ENCODE peak calls at places on chromosomes 11 and 22, in eight cellular contexts. One of them, this sample, is unnamed. For H3K4me1, the result is how much of the 10 kb centered on the place peaks cover.

GRCh38 chr22:27397948-27398330 is 403.6 kb downstream of the MN1 start:
- DNase-seq in upper lobe of right lung: no peak
- DNase-seq in aorta: no peak
- DNase-seq in PC-9: no peak
- DNase-seq in GM23248: peak
- DNase-seq in effector memory CD4-positive, alpha-beta T cell: no peak
- DNase-seq in CD8-positive, alpha-beta memory T cell: no peak
- DNase-seq in ovary: peak
- DNase-seq in this sample: no peak

GRCh38 chr22:43956383-43956782 is 1.1 kb downstream of the SAMM50 start:
- DNase-seq in effector memory CD4-positive, alpha-beta T cell: no peak
- DNase-seq in aorta: no peak
- DNase-seq in PC-9: no peak
- DNase-seq in CD8-positive, alpha-beta memory T cell: no peak
- DNase-seq in GM23248: peak
- DNase-seq in ovary: no peak
- DNase-seq in upper lobe of right lung: no peak
- DNase-seq in this sample: no peak

GRCh38 chr22:29650370-29650769 is 46.9 kb downstream of the NF2 start:
- DNase-seq in PC-9: no peak
- DNase-seq in ovary: no peak
- DNase-seq in CD8-positive, alpha-beta memory T cell: no peak
- DNase-seq in GM23248: no peak
- DNase-seq in aorta: no peak
- DNase-seq in upper lobe of right lung: no peak
- DNase-seq in effector memory CD4-positive, alpha-beta T cell: no peak
- DNase-seq in this sample: no peak

GRCh38 chr11:20315800-20316199 is 47.7 kb upstream of the HTATIP2 start:
- DNase-seq in upper lobe of right lung: no peak
- DNase-seq in aorta: no peak
- DNase-seq in CD8-positive, alpha-beta memory T cell: no peak
- DNase-seq in effector memory CD4-positive, alpha-beta T cell: no peak
- DNase-seq in GM23248: no peak
- DNase-seq in ovary: no peak
- DNase-seq in PC-9: no peak
- DNase-seq in this sample: no peak

GRCh38 chr11:8018742-8019631 is 31.9 kb downstream of the EIF3F start:
- DNase-seq in upper lobe of right lung: peak
- DNase-seq in CD8-positive, alpha-beta memory T cell: peak
- DNase-seq in effector memory CD4-positive, alpha-beta T cell: peak
- DNase-seq in ovary: peak
- DNase-seq in GM23248: peak
- DNase-seq in aorta: peak
- DNase-seq in PC-9: no peak
- DNase-seq in this sample: peak

GRCh38 chr11:67270256-67271211 is 4.3 kb downstream of the GRK2 start:
- DNase-seq in PC-9: no peak
- DNase-seq in upper lobe of right lung: peak
- DNase-seq in aorta: peak
- DNase-seq in effector memory CD4-positive, alpha-beta T cell: no peak
- DNase-seq in GM23248: no peak
- DNase-seq in CD8-positive, alpha-beta memory T cell: peak
- DNase-seq in ovary: no peak
- DNase-seq in this sample: peak

GRCh38 chr11:110165039-110165438 is 71.8 kb downstream of the ZC3H12C start:
- DNase-seq in PC-9: no peak
- DNase-seq in GM23248: no peak
- DNase-seq in upper lobe of right lung: no peak
- DNase-seq in aorta: no peak
- DNase-seq in ovary: no peak
- DNase-seq in effector memory CD4-positive, alpha-beta T cell: no peak
- DNase-seq in CD8-positive, alpha-beta memory T cell: no peak
- DNase-seq in this sample: no peak

GRCh38 chr11:112499153-112499907 is 238.7 kb upstream of the PLET1 start:
- DNase-seq in GM23248: no peak
- DNase-seq in effector memory CD4-positive, alpha-beta T cell: no peak
- DNase-seq in PC-9: no peak
- DNase-seq in ovary: no peak
- DNase-seq in CD8-positive, alpha-beta memory T cell: no peak
- DNase-seq in aorta: no peak
- DNase-seq in upper lobe of right lung: no peak
- DNase-seq in this sample: no peak

GRCh38 chr11:94623120-94623735 is 56.1 kb downstream of the PIWIL4 start:
- DNase-seq in upper lobe of right lung: no peak
- DNase-seq in CD8-positive, alpha-beta memory T cell: peak
- DNase-seq in GM23248: peak
- DNase-seq in PC-9: peak
- DNase-seq in effector memory CD4-positive, alpha-beta T cell: no peak
- DNase-seq in aorta: no peak
- DNase-seq in ovary: no peak
- DNase-seq in this sample: peak

GRCh38 chr11:9169595-9170295 is 78.3 kb upstream of the SCUBE2 start:
- DNase-seq in ovary: no peak
- DNase-seq in effector memory CD4-positive, alpha-beta T cell: no peak
- DNase-seq in GM23248: peak
- DNase-seq in PC-9: no peak
- DNase-seq in aorta: no peak
- DNase-seq in upper lobe of right lung: no peak
- DNase-seq in CD8-positive, alpha-beta memory T cell: no peak
- DNase-seq in this sample: peak

GRCh38 chr22:17084554-17085276 is at the start of gene IL17RA:
- DNase-seq in PC-9: peak
- DNase-seq in effector memory CD4-positive, alpha-beta T cell: peak
- DNase-seq in aorta: peak
- DNase-seq in CD8-positive, alpha-beta memory T cell: peak
- DNase-seq in ovary: peak
- DNase-seq in GM23248: peak
- DNase-seq in upper lobe of right lung: peak
- DNase-seq in this sample: peak

GRCh38 chr22:22351366-22351765 is 106.8 kb downstream of the VPREB1 start:
- DNase-seq in upper lobe of right lung: no peak
- DNase-seq in ovary: no peak
- DNase-seq in aorta: no peak
- DNase-seq in PC-9: no peak
- DNase-seq in effector memory CD4-positive, alpha-beta T cell: no peak
- DNase-seq in CD8-positive, alpha-beta memory T cell: no peak
- DNase-seq in GM23248: no peak
- DNase-seq in this sample: no peak

GRCh38 chr22:31588970-31589675 is 72.9 kb downstream of the PISD start:
- DNase-seq in PC-9: no peak
- DNase-seq in upper lobe of right lung: no peak
- DNase-seq in aorta: no peak
- DNase-seq in ovary: no peak
- DNase-seq in effector memory CD4-positive, alpha-beta T cell: no peak
- DNase-seq in CD8-positive, alpha-beta memory T cell: no peak
- DNase-seq in GM23248: no peak
- DNase-seq in this sample: no peak

GRCh38 chr11:116794851-116795250 is 3.2 kb upstream of the APOA5 start:
- DNase-seq in effector memory CD4-positive, alpha-beta T cell: no peak
- DNase-seq in aorta: no peak
- DNase-seq in ovary: no peak
- DNase-seq in PC-9: no peak
- DNase-seq in upper lobe of right lung: no peak
- DNase-seq in CD8-positive, alpha-beta memory T cell: no peak
- DNase-seq in GM23248: no peak
- DNase-seq in this sample: no peak

GRCh38 chr22:29233503-29233902 is 27.8 kb downstream of the EMID1 start:
- DNase-seq in upper lobe of right lung: no peak
- DNase-seq in GM23248: no peak
- DNase-seq in effector memory CD4-positive, alpha-beta T cell: no peak
- DNase-seq in aorta: no peak
- DNase-seq in ovary: no peak
- DNase-seq in CD8-positive, alpha-beta memory T cell: no peak
- DNase-seq in PC-9: no peak
- DNase-seq in this sample: no peak

GRCh38 chr11:97269527-97269926 is 879.7 kb downstream of the JRKL start:
- DNase-seq in aorta: no peak
- DNase-seq in PC-9: no peak
- DNase-seq in CD8-positive, alpha-beta memory T cell: no peak
- DNase-seq in upper lobe of right lung: no peak
- DNase-seq in effector memory CD4-positive, alpha-beta T cell: no peak
- DNase-seq in GM23248: peak
- DNase-seq in ovary: no peak
- DNase-seq in this sample: no peak

GRCh38 chr11:114738954-114739353 is 60.6 kb downstream of the NXPE2 start:
- DNase-seq in CD8-positive, alpha-beta memory T cell: peak
- DNase-seq in effector memory CD4-positive, alpha-beta T cell: no peak
- DNase-seq in PC-9: no peak
- DNase-seq in ovary: no peak
- DNase-seq in aorta: no peak
- DNase-seq in upper lobe of right lung: no peak
- DNase-seq in GM23248: peak
- DNase-seq in this sample: peak

GRCh38 chr11:122069946-122070345 is 46.1 kb downstream of the BLID start:
- DNase-seq in ovary: peak
- DNase-seq in GM23248: peak
- DNase-seq in PC-9: no peak
- DNase-seq in CD8-positive, alpha-beta memory T cell: no peak
- DNase-seq in aorta: peak
- DNase-seq in upper lobe of right lung: no peak
- DNase-seq in effector memory CD4-positive, alpha-beta T cell: no peak
- DNase-seq in this sample: peak

GRCh38 chr11:123430736-123431356 is 777 bp downstream of the GRAMD1B start:
- DNase-seq in aorta: peak
- DNase-seq in ovary: peak
- DNase-seq in upper lobe of right lung: peak
- DNase-seq in PC-9: peak
- DNase-seq in effector memory CD4-positive, alpha-beta T cell: peak
- DNase-seq in CD8-positive, alpha-beta memory T cell: peak
- DNase-seq in GM23248: peak
- DNase-seq in this sample: peak
- H3K4me1 ChIP-seq in aorta: under half
- H3K4me1 ChIP-seq in ovary: under half
- H3K4me1 ChIP-seq in upper lobe of right lung: under half
- H3K4me1 ChIP-seq in PC-9: under half
- H3K4me1 ChIP-seq in effector memory CD4-positive, alpha-beta T cell: under half
- H3K4me1 ChIP-seq in CD8-positive, alpha-beta memory T cell: under half
- H3K4me1 ChIP-seq in GM23248: under half
- H3K4me1 ChIP-seq in this sample: under half

GRCh38 chr22:49481651-49482399 is 345.8 kb downstream of the BRD1 start:
- DNase-seq in ovary: no peak
- DNase-seq in effector memory CD4-positive, alpha-beta T cell: no peak
- DNase-seq in CD8-positive, alpha-beta memory T cell: no peak
- DNase-seq in aorta: no peak
- DNase-seq in upper lobe of right lung: no peak
- DNase-seq in PC-9: no peak
- DNase-seq in GM23248: no peak
- DNase-seq in this sample: no peak
- H3K4me1 ChIP-seq in ovary: under half
- H3K4me1 ChIP-seq in effector memory CD4-positive, alpha-beta T cell: under half
- H3K4me1 ChIP-seq in CD8-positive, alpha-beta memory T cell: under half
- H3K4me1 ChIP-seq in aorta: under half
- H3K4me1 ChIP-seq in upper lobe of right lung: under half
- H3K4me1 ChIP-seq in PC-9: under half
- H3K4me1 ChIP-seq in GM23248: under half
- H3K4me1 ChIP-seq in this sample: under half

DNA sequence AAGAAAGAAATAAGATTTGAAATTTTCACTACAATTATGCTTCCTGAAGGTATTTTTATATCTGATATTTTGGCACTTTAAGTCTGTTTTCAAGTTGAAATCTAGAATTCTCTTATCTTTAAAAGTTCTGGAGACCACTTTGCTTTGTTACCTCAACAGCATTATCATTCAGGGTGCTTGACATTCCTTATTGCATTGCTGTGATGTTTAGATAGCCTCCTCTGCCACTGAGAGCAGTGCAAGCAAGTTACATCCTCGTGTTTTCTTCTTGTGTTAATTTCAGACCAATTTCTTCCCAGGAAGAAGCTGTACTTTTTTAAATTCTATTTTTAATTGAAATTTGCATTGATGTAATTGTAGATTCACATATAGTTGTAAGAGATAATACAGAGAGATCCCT is 333.9 kb upstream of the KIRREL3 start:
- DNase-seq in CD8-positive, alpha-beta memory T cell: no peak
- DNase-seq in effector memory CD4-positive, alpha-beta T cell: no peak
- DNase-seq in ovary: no peak
- DNase-seq in GM23248: no peak
- DNase-seq in PC-9: no peak
- DNase-seq in aorta: no peak
- DNase-seq in upper lobe of right lung: no peak
- DNase-seq in this sample: no peak
- H3K4me1 ChIP-seq in CD8-positive, alpha-beta memory T cell: under half
- H3K4me1 ChIP-seq in effector memory CD4-positive, alpha-beta T cell: under half
- H3K4me1 ChIP-seq in ovary: under half
- H3K4me1 ChIP-seq in GM23248: under half
- H3K4me1 ChIP-seq in PC-9: under half
- H3K4me1 ChIP-seq in aorta: under half
- H3K4me1 ChIP-seq in upper lobe of right lung: under half
- H3K4me1 ChIP-seq in this sample: under half

DNA sequence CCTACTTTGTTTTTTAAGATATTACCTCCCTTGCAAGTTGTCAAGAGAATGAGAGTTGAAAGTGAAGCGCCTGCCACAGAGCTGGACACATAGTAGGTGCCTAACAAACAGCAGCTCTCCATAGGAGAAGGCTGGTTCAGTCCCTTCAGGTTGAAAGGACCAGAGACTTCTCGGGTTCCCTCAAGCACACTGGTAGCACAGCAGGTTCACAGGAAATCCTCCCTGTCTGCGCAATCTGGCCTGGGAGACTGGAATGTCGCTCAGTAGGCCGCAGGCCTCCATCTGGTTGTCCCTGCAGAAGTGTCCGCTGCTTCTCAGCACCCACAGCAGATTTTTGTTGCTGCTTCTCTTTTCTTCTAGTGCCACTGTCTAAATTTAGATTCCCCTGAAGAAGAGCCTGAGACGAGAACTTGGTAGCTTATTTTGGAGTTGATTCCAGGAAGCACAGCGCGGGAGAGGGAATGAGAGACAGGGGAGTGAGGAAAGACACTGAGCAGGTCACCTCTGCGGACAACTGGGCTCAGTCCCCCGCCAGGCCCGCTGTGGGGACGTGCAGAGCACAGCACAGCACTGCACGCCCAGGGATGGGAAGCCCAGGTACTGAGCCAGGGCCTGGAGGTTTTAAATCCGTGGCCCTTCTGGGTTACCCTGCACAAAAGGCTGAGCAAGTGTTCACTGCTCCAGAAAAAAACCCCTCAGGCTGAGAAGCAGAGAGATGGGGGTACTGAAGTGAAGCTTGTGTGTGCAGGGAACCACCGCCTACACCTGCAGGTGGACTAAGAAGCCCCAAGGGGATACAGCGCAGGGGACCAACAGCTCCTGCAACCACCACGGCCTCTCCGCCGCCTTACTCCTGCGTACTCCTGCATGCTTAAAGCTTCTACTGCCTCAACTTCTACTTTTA is 31.6 kb downstream of the RBX1 start:
- DNase-seq in upper lobe of right lung: no peak
- DNase-seq in aorta: peak
- DNase-seq in CD8-positive, alpha-beta memory T cell: no peak
- DNase-seq in PC-9: no peak
- DNase-seq in effector memory CD4-positive, alpha-beta T cell: no peak
- DNase-seq in ovary: no peak
- DNase-seq in GM23248: no peak
- DNase-seq in this sample: no peak
- H3K4me1 ChIP-seq in upper lobe of right lung: under half
- H3K4me1 ChIP-seq in aorta: under half
- H3K4me1 ChIP-seq in CD8-positive, alpha-beta memory T cell: under half
- H3K4me1 ChIP-seq in PC-9: under half
- H3K4me1 ChIP-seq in effector memory CD4-positive, alpha-beta T cell: under half
- H3K4me1 ChIP-seq in ovary: under half
- H3K4me1 ChIP-seq in GM23248: under half
- H3K4me1 ChIP-seq in this sample: under half